ENCODE peak calls at places on chromosomes 2 and 18, in five cellular contexts. One of them, this sample, is unnamed.
A peak's percentile ranks its signal among the peaks of the same experiment; 100 is the strongest.

GRCh38 chr18:61719676-61720075 is 173.1 kb downstream of the RNF152 start:
- DNase-seq in IMR-90: no peak
- DNase-seq in K562: no peak
- DNase-seq in H1: no peak
- DNase-seq in HepG2: no peak
- DNase-seq in this sample: no peak

GRCh38 chr18:32770181-32770650 is 2.6 kb downstream of the KLHL14 start:
- DNase-seq in IMR-90: no peak
- DNase-seq in K562: no peak
- DNase-seq in H1: no peak
- DNase-seq in HepG2: peak; percentile 23
- DNase-seq in this sample: no peak

GRCh38 chr18:9788140-9788539 is 80.0 kb downstream of the RAB31 start:
- DNase-seq in IMR-90: no peak
- DNase-seq in K562: no peak
- DNase-seq in H1: no peak
- DNase-seq in HepG2: no peak
- DNase-seq in this sample: no peak

GRCh38 chr2:63699549-63699839 is 110.7 kb downstream of the MDH1 start:
- DNase-seq in IMR-90: peak; percentile 7
- DNase-seq in K562: no peak
- DNase-seq in H1: no peak
- DNase-seq in HepG2: no peak
- DNase-seq in this sample: no peak

GRCh38 chr2:138722316-138722715 is 57.9 kb downstream of the NXPH2 start:
- DNase-seq in IMR-90: no peak
- DNase-seq in K562: no peak
- DNase-seq in H1: no peak
- DNase-seq in HepG2: no peak
- DNase-seq in this sample: no peak

GRCh38 chr2:168730391-168730790 is 72.0 kb upstream of the NOSTRIN start:
- DNase-seq in IMR-90: peak; percentile 11
- DNase-seq in K562: peak; percentile 25
- DNase-seq in H1: no peak
- DNase-seq in HepG2: no peak
- DNase-seq in this sample: no peak

GRCh38 chr2:100893753-100894530 is 74.0 kb downstream of the NPAS2 start:
- DNase-seq in IMR-90: no peak
- DNase-seq in K562: peak; percentile 81
- DNase-seq in H1: no peak
- DNase-seq in HepG2: peak; percentile 55
- DNase-seq in this sample: peak; percentile 96

GRCh38 chr2:66515743-66516142 is 80.8 kb downstream of the MEIS1 start:
- DNase-seq in IMR-90: peak; percentile 90
- DNase-seq in K562: peak; percentile 18
- DNase-seq in H1: no peak
- DNase-seq in HepG2: no peak
- DNase-seq in this sample: no peak

GRCh38 chr2:147499785-147500184 is 345.0 kb upstream of the ACVR2A start:
- DNase-seq in IMR-90: no peak
- DNase-seq in K562: no peak
- DNase-seq in H1: no peak
- DNase-seq in HepG2: no peak
- DNase-seq in this sample: no peak

GRCh38 chr2:142880275-142880674 is 2.8 kb downstream of the KYNU start:
- DNase-seq in IMR-90: peak; percentile 92
- DNase-seq in K562: no peak
- DNase-seq in H1: no peak
- DNase-seq in HepG2: peak; percentile 44
- DNase-seq in this sample: peak; percentile 75

GRCh38 chr18:39675358-39675757 is 2109.8 kb upstream of the CELF4 start:
- DNase-seq in IMR-90: peak; percentile 59
- DNase-seq in K562: no peak
- DNase-seq in H1: no peak
- DNase-seq in HepG2: peak; percentile 4
- DNase-seq in this sample: no peak

GRCh38 chr2:54903736-54904554 is 146.3 kb downstream of the RTN4 start:
- DNase-seq in IMR-90: peak; percentile 99
- DNase-seq in K562: peak; percentile 27
- DNase-seq in H1: peak; percentile 7
- DNase-seq in HepG2: no peak
- DNase-seq in this sample: peak; percentile 91

GRCh38 chr2:43634604-43635306 is 2.3 kb upstream of the PLEKHH2 start:
- DNase-seq in IMR-90: peak; percentile 89
- DNase-seq in K562: no peak
- DNase-seq in H1: no peak
- DNase-seq in HepG2: peak; percentile 94
- DNase-seq in this sample: peak; percentile 35

GRCh38 chr18:45046226-45046625 is 365.5 kb downstream of the SETBP1 start:
- DNase-seq in IMR-90: no peak
- DNase-seq in K562: no peak
- DNase-seq in H1: no peak
- DNase-seq in HepG2: no peak
- DNase-seq in this sample: no peak

GRCh38 chr2:156458229-156458584 is 22.0 kb downstream of the GPD2 start:
- DNase-seq in IMR-90: no peak
- DNase-seq in K562: no peak
- DNase-seq in H1: no peak
- DNase-seq in HepG2: no peak
- DNase-seq in this sample: no peak

GRCh38 chr2:15269043-15269442 is 292.1 kb downstream of the NBAS start:
- DNase-seq in IMR-90: no peak
- DNase-seq in K562: no peak
- DNase-seq in H1: no peak
- DNase-seq in HepG2: no peak
- DNase-seq in this sample: no peak

GRCh38 chr18:6994719-6995430 is 122.7 kb downstream of the LAMA1 start:
- DNase-seq in IMR-90: no peak
- DNase-seq in K562: no peak
- DNase-seq in H1: no peak
- DNase-seq in HepG2: no peak
- DNase-seq in this sample: no peak

GRCh38 chr2:20113986-20114938 is 62.8 kb upstream of the LAPTM4A start:
- DNase-seq in IMR-90: no peak
- DNase-seq in K562: no peak
- DNase-seq in H1: no peak
- DNase-seq in HepG2: no peak
- DNase-seq in this sample: no peak

GRCh38 chr2:241719093-241719492 is 15.3 kb upstream of the D2HGDH start:
- DNase-seq in IMR-90: no peak
- DNase-seq in K562: no peak
- DNase-seq in H1: no peak
- DNase-seq in HepG2: no peak
- DNase-seq in this sample: no peak

GRCh38 chr2:169247231-169247630 is 115.1 kb downstream of the LRP2 start:
- DNase-seq in IMR-90: no peak
- DNase-seq in K562: no peak
- DNase-seq in H1: no peak
- DNase-seq in HepG2: no peak
- DNase-seq in this sample: no peak

GRCh38 chr2:177784449-177784845 is 288.1 kb downstream of the PDE11A start:
- DNase-seq in IMR-90: peak; percentile 24
- DNase-seq in K562: no peak
- DNase-seq in H1: no peak
- DNase-seq in HepG2: no peak
- DNase-seq in this sample: no peak

GRCh38 chr2:25380586-25381360 is 39.0 kb upstream of the DNMT3A start:
- DNase-seq in IMR-90: no peak
- DNase-seq in K562: no peak
- DNase-seq in H1: no peak
- DNase-seq in HepG2: no peak
- DNase-seq in this sample: no peak

GRCh38 chr18:63149200-63149587 is 170.4 kb downstream of the BCL2 start:
- DNase-seq in IMR-90: no peak
- DNase-seq in K562: no peak
- DNase-seq in H1: no peak
- DNase-seq in HepG2: no peak
- DNase-seq in this sample: no peak

GRCh38 chr2:217301142-217301541 is 441.3 kb upstream of the TNP1 start:
- DNase-seq in IMR-90: no peak
- DNase-seq in K562: no peak
- DNase-seq in H1: no peak
- DNase-seq in HepG2: no peak
- DNase-seq in this sample: no peak

GRCh38 chr2:67564076-67564475 is 166.9 kb downstream of the ETAA1 start:
- DNase-seq in IMR-90: peak; percentile 77
- DNase-seq in K562: no peak
- DNase-seq in H1: no peak
- DNase-seq in HepG2: no peak
- DNase-seq in this sample: no peak

GRCh38 chr2:57373530-57373929 is 673.1 kb upstream of the VRK2 start:
- DNase-seq in IMR-90: peak; percentile 35
- DNase-seq in K562: no peak
- DNase-seq in H1: no peak
- DNase-seq in HepG2: no peak
- DNase-seq in this sample: peak; percentile 17

GRCh38 chr2:118535171-118535817 is 312.2 kb downstream of the EN1 start:
- DNase-seq in IMR-90: no peak
- DNase-seq in K562: no peak
- DNase-seq in H1: no peak
- DNase-seq in HepG2: no peak
- DNase-seq in this sample: no peak

GRCh38 chr2:118535818-118536212 is 311.6 kb downstream of the EN1 start:
- DNase-seq in IMR-90: no peak
- DNase-seq in K562: no peak
- DNase-seq in H1: no peak
- DNase-seq in HepG2: no peak
- DNase-seq in this sample: no peak

GRCh38 chr2:118536306-118536705 is 311.1 kb downstream of the EN1 start:
- DNase-seq in IMR-90: no peak
- DNase-seq in K562: no peak
- DNase-seq in H1: no peak
- DNase-seq in HepG2: no peak
- DNase-seq in this sample: no peak

GRCh38 chr2:118539290-118539689 is 308.2 kb downstream of the EN1 start:
- DNase-seq in IMR-90: peak; percentile 34
- DNase-seq in K562: peak; percentile 32
- DNase-seq in H1: peak; percentile 10
- DNase-seq in HepG2: peak; percentile 14
- DNase-seq in this sample: no peak
- TF ChIP-seq CTCF in IMR-90: peak; percentile 48
- TF ChIP-seq CTCF in K562: peak; percentile 48
- TF ChIP-seq CTCF in H1: peak; percentile 52
- TF ChIP-seq CTCF in HepG2: peak; percentile 49
- TF ChIP-seq CTCF in this sample: no peak

DNA sequence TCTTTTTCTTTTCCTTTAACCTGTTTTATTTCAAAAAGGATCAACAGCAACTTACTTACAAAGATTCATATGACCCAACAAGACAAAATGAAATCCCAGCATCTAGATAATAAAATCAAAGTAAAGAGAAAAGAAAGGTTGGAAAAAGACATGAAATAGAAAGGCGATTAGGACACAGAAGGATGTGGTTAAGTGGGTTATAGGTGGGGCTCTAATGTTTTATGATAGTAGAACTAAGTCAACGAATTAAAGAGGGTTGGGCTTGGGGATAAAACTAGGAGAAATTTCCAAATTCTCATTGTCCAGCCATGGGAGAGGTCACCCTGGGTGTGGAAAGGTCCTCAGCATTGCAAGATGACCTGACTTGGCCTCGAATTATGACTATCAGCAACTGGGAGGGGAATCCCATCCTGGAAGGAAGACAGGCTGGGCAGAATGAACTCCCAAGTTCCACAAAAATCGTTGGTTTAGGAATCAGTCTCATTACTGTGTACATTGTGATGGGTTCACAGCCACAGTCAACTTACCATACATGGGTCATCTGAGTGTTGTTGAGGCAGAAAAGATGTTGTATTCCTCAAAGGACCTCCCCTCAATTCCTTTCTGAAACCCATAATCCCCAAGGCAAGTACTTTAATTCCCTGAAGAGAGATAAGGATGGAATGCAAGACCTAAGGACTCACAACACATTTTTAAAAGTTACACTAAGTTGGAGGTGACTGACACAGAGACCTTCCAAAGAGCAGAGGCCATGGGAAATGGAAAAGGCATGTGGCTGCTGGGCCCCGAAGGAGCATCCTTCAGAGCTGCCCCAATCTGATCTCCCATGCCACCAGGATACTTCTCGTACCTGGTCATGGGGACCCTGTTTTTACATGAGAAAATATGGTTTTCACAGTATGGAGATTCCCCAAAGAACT is 167.6 kb downstream of the UXS1 start:
- DNase-seq in IMR-90: no peak
- DNase-seq in K562: no peak
- DNase-seq in H1: no peak
- DNase-seq in HepG2: no peak
- DNase-seq in this sample: no peak
- TF ChIP-seq MAFK in IMR-90: no peak
- TF ChIP-seq MAFK in K562: no peak
- TF ChIP-seq MAFK in H1: no peak
- TF ChIP-seq MAFK in HepG2: no peak
- TF ChIP-seq MAFK in this sample: no peak

GRCh38 chr2:39325966-39326365 is 82.2 kb upstream of the CDKL4 start:
- DNase-seq in IMR-90: peak; percentile 57
- DNase-seq in K562: no peak
- DNase-seq in H1: no peak
- DNase-seq in HepG2: no peak
- DNase-seq in this sample: no peak

GRCh38 chr2:39326644-39327043 is 82.9 kb upstream of the CDKL4 start:
- DNase-seq in IMR-90: no peak
- DNase-seq in K562: no peak
- DNase-seq in H1: no peak
- DNase-seq in HepG2: no peak
- DNase-seq in this sample: peak; percentile 14
- TF ChIP-seq CTCF in IMR-90: no peak
- TF ChIP-seq CTCF in K562: no peak
- TF ChIP-seq CTCF in H1: peak; percentile 20
- TF ChIP-seq CTCF in HepG2: peak; percentile 6
- TF ChIP-seq CTCF in this sample: no peak

GRCh38 chr2:99659874-99660273 is 170.1 kb upstream of the REV1 start:
- DNase-seq in IMR-90: peak; percentile 48
- DNase-seq in K562: no peak
- DNase-seq in H1: no peak
- DNase-seq in HepG2: no peak
- DNase-seq in this sample: no peak

GRCh38 chr2:99666256-99666655 is 176.4 kb upstream of the REV1 start:
- DNase-seq in IMR-90: no peak
- DNase-seq in K562: no peak
- DNase-seq in H1: no peak
- DNase-seq in HepG2: no peak
- DNase-seq in this sample: no peak

GRCh38 chr2:99660616-99661416 is 171.0 kb upstream of the REV1 start:
- DNase-seq in IMR-90: no peak
- DNase-seq in K562: peak; percentile 73
- DNase-seq in H1: no peak
- DNase-seq in HepG2: no peak
- DNase-seq in this sample: no peak

GRCh38 chr2:99663641-99664040 is 173.8 kb upstream of the REV1 start:
- DNase-seq in IMR-90: no peak
- DNase-seq in K562: no peak
- DNase-seq in H1: no peak
- DNase-seq in HepG2: no peak
- DNase-seq in this sample: no peak

GRCh38 chr2:99662761-99663341 is 173.0 kb upstream of the REV1 start:
- DNase-seq in IMR-90: peak; percentile 97
- DNase-seq in K562: no peak
- DNase-seq in H1: no peak
- DNase-seq in HepG2: no peak
- DNase-seq in this sample: no peak
- TF ChIP-seq MAFK in IMR-90: no peak
- TF ChIP-seq MAFK in K562: no peak
- TF ChIP-seq MAFK in H1: no peak
- TF ChIP-seq MAFK in HepG2: no peak
- TF ChIP-seq MAFK in this sample: no peak

This sample was measured in A549.